ENCODE peak calls at places on chromosomes 4 and X, in seven cellular contexts. U is left ventricle myocardium inferior, Y is left lung, X is AG10803, Z is cardiac fibroblast, K is progenitor cell of endocrine pancreas, L is activated B cell treated with CpG ODN at 0.5 μM for 24 hours. D is an unnamed sample.

GRCh38 chr4:165324203-165324917 is 3.1 kb upstream of the MSMO1 start:
- DNase-seq in U (no peak), Y (no peak), X (no peak), Z (no peak), K (no peak), L (no peak), D (no peak)

GRCh38 chrX:9566150-9566621 is 101.3 kb downstream of the TBL1X start:
- DNase-seq in U (peak), Y (peak), X (peak), Z (peak), K (no peak), L (no peak), D (peak)

GRCh38 chrX:31209005-31209612 is 137.3 kb upstream of the FTHL17 start:
- DNase-seq in U (no peak), Y (no peak), X (no peak), Z (no peak), K (no peak), L (no peak), D (peak)

GRCh38 chr4:156959298-156959702 is 12.3 kb downstream of the PDGFC start:
- DNase-seq in U (no peak), Y (no peak), X (peak), Z (no peak), K (no peak), L (no peak), D (peak)

GRCh38 chr4:56130609-56131150 is 181.9 kb downstream of the CEP135 start:
- DNase-seq in U (no peak), Y (no peak), X (no peak), Z (peak), K (no peak), L (no peak), D (no peak)

GRCh38 chr4:182938213-182938645 is 21.0 kb upstream of the DCTD start:
- DNase-seq in U (peak), Y (peak), X (peak), Z (peak), K (peak), L (peak), D (peak)

GRCh38 chrX:118975831-118976598 is 1.6 kb downstream of the LONRF3 start:
- DNase-seq in U (peak), Y (peak), X (peak), Z (peak), K (no peak), L (peak), D (no peak)

GRCh38 chrX:111868726-111869638 is 7.0 kb upstream of the TRPC5OS start:
- DNase-seq in U (no peak), Y (no peak), X (no peak), Z (peak), K (no peak), L (no peak), D (no peak)

GRCh38 chrX:127459784-127460183 is 592.4 kb downstream of the ACTRT1 start:
- DNase-seq in U (no peak), Y (no peak), X (no peak), Z (no peak), K (no peak), L (no peak), D (no peak)

GRCh38 chr4:146158036-146158745 is 17.3 kb upstream of the LSM6 start:
- DNase-seq in U (no peak), Y (no peak), X (peak), Z (no peak), K (no peak), L (no peak), D (no peak)

GRCh38 chr4:8353158-8353495 is 83.6 kb downstream of the HTRA3 start:
- DNase-seq in U (no peak), Y (peak), X (no peak), Z (no peak), K (no peak), L (no peak), D (no peak)

GRCh38 chr4:118981839-118982381 is 93.3 kb downstream of the SYNPO2 start:
- DNase-seq in U (no peak), Y (peak), X (peak), Z (peak), K (peak), L (no peak), D (peak)

GRCh38 chr4:186017801-186018200 is 51.2 kb upstream of the TLR3 start:
- DNase-seq in U (no peak), Y (no peak), X (no peak), Z (no peak), K (no peak), L (no peak), D (no peak)

GRCh38 chrX:17081535-17081934 is 135.1 kb downstream of the REPS2 start:
- DNase-seq in U (no peak), Y (no peak), X (peak), Z (no peak), K (no peak), L (no peak), D (no peak)

GRCh38 chrX:17078031-17078730 is 131.7 kb downstream of the REPS2 start:
- DNase-seq in U (no peak), Y (no peak), X (peak), Z (no peak), K (no peak), L (no peak), D (peak)

GRCh38 chrX:17081969-17082368 is 135.5 kb downstream of the REPS2 start:
- DNase-seq in U (no peak), Y (no peak), X (peak), Z (no peak), K (no peak), L (no peak), D (no peak)

GRCh38 chrX:17086317-17086716 is 139.9 kb downstream of the REPS2 start:
- DNase-seq in U (no peak), Y (no peak), X (no peak), Z (no peak), K (no peak), L (no peak), D (no peak)

DNA sequence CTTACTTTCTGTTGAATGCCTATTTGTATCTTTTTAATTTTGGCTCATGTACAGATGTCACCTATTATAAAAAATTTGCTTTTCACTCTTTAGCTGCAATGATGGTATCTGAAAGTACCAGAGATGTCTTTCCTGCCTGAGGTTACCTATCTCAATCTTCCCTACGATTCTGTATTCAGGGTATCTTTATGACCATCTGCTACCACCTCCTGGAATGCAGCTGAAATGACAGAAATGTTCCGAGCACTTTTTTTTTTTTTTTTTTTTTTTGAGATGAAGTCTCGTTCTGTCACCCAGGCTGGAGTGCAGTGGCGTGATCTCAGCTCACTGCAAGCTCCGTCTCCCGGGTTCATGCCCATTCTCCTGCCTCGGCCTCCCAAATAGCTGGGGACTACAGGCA is 136.4 kb downstream of the REPS2 start:
- DNase-seq in U (no peak), Y (no peak), X (peak), Z (no peak), K (no peak), L (no peak), D (no peak)
- TF ChIP-seq CTCF in U (no peak), Y (no peak), X (peak), Z (no peak), K (peak), L (no peak), D (no peak)

GRCh38 chrX:25191403-25191802 is 175.6 kb upstream of the ARX start:
- DNase-seq in U (no peak), Y (no peak), X (no peak), Z (no peak), K (no peak), L (no peak), D (no peak)
- TF ChIP-seq CTCF in U (no peak), Y (no peak), X (no peak), Z (no peak), K (peak), L (no peak), D (no peak)

GRCh38 chrX:105701310-105702052 is 120.9 kb upstream of the NRK start:
- DNase-seq in U (no peak), Y (no peak), X (no peak), Z (peak), K (no peak), L (no peak), D (peak)
- TF ChIP-seq CTCF in U (peak), Y (peak), X (peak), Z (peak), K (peak), L (no peak), D (peak)

GRCh38 chr4:185015108-185015507 is 3.2 kb upstream of the HELT start:
- DNase-seq in U (no peak), Y (no peak), X (no peak), Z (no peak), K (no peak), L (no peak), D (no peak)

GRCh38 chr4:185016946-185017797 is 1.1 kb upstream of the HELT start:
- DNase-seq in U (no peak), Y (no peak), X (peak), Z (no peak), K (no peak), L (no peak), D (no peak)

GRCh38 chr4:185016101-185016940 is 2.0 kb upstream of the HELT start:
- DNase-seq in U (no peak), Y (no peak), X (no peak), Z (no peak), K (no peak), L (no peak), D (no peak)

GRCh38 chr4:185013715-185014114 is 4.6 kb upstream of the HELT start:
- DNase-seq in U (no peak), Y (no peak), X (no peak), Z (no peak), K (no peak), L (no peak), D (no peak)

GRCh38 chr4:185011408-185011807 is 6.9 kb upstream of the HELT start:
- DNase-seq in U (no peak), Y (no peak), X (no peak), Z (peak), K (peak), L (no peak), D (no peak)
- TF ChIP-seq CTCF in U (peak), Y (no peak), X (peak), Z (peak), K (peak), L (no peak), D (peak)

GRCh38 chr4:92064574-92064973 is 239.2 kb upstream of the GRID2 start:
- DNase-seq in U (no peak), Y (no peak), X (no peak), Z (no peak), K (no peak), L (no peak), D (no peak)

GRCh38 chr4:92059615-92060014 is 244.2 kb upstream of the GRID2 start:
- DNase-seq in U (no peak), Y (no peak), X (no peak), Z (no peak), K (no peak), L (no peak), D (no peak)

GRCh38 chr4:92060333-92060732 is 243.4 kb upstream of the GRID2 start:
- DNase-seq in U (no peak), Y (no peak), X (no peak), Z (no peak), K (no peak), L (no peak), D (no peak)
- TF ChIP-seq CTCF in U (no peak), Y (no peak), X (no peak), Z (no peak), K (no peak), L (no peak), D (no peak)

DNA sequence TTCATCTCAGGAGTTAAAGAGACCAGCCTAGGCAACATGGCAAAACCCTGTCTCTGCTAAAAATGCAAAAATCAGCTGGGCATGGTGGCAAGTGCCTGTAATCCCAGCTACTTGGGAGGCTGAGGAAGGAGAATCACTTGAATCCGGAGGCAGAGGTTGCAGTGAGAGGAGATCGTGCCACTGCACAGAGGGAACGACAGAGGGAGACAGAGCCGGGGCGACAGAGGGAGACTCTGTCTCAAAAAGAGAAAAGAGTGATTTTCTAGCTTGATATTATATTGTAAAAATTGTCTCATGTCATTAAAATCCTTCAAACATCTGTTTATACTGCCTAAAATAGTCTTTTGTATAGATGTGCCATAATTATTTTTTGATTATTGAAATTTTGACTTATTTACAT is 225.4 kb upstream of the AGA start:
- DNase-seq in U (no peak), Y (no peak), X (no peak), Z (no peak), K (no peak), L (no peak), D (no peak)
- TF ChIP-seq CTCF in U (peak), Y (no peak), X (no peak), Z (peak), K (peak), L (no peak), D (peak)

GRCh38 chr4:140151700-140152014 is 2.3 kb downstream of the MAML3 start:
- DNase-seq in U (peak), Y (peak), X (peak), Z (peak), K (peak), L (no peak), D (peak)

GRCh38 chr4:140149851-140150635 is 3.9 kb downstream of the MAML3 start:
- DNase-seq in U (peak), Y (peak), X (peak), Z (peak), K (peak), L (peak), D (peak)

GRCh38 chr4:140152015-140152703 is 1.8 kb downstream of the MAML3 start:
- DNase-seq in U (peak), Y (peak), X (peak), Z (no peak), K (no peak), L (peak), D (no peak)

GRCh38 chr4:140150886-140151699 is 2.9 kb downstream of the MAML3 start:
- DNase-seq in U (peak), Y (peak), X (peak), Z (peak), K (peak), L (peak), D (peak)

DNA sequence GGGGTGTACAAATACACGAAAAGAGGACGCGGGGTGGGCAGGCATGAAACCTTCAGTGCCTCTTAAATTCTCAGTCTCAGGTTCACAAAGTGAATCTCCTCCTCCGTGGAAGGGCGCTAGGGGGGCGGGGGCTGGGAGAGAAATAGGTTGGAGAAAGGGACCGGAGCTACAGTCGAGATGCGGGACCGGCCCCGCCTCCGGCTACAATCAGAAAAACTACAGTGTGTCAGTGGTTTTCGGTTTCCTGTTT is 3.4 kb downstream of the MAML3 start:
- DNase-seq in U (no peak), Y (no peak), X (no peak), Z (no peak), K (no peak), L (no peak), D (no peak)
- TF ChIP-seq CTCF in U (no peak), Y (no peak), X (no peak), Z (no peak), K (no peak), L (no peak), D (no peak)

GRCh38 chrX:154718607-154719006 is 32.3 kb downstream of the GAB3 start:
- DNase-seq in U (no peak), Y (no peak), X (no peak), Z (no peak), K (no peak), L (no peak), D (no peak)

GRCh38 chrX:154719132-154719675 is 31.7 kb downstream of the GAB3 start:
- DNase-seq in U (no peak), Y (no peak), X (peak), Z (peak), K (no peak), L (no peak), D (peak)

GRCh38 chrX:154720067-154720466 is 30.8 kb downstream of the GAB3 start:
- DNase-seq in U (no peak), Y (no peak), X (no peak), Z (no peak), K (no peak), L (no peak), D (no peak)

GRCh38 chrX:154715825-154716224 is 35.1 kb downstream of the GAB3 start:
- DNase-seq in U (no peak), Y (no peak), X (no peak), Z (no peak), K (no peak), L (no peak), D (no peak)

DNA sequence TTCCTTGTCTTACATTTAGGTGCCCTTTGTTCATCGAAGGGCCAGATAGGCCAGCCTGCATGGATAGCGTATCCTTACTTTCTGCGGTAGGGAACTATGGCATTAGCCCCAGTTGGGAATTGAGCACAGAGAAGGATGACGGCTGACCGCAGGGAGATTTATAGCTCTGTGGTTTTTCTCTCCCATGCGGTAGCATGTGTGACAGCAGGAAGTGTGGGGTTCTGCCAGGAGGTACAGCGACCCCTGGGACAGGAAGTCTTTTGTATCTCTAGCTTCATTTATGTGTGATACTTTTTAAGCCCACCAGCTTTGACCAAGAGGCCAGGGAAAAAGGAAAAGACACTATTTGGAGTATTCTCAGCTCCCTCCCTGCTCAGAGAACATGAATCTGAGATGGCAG is 33.1 kb downstream of the GAB3 start:
- DNase-seq in U (no peak), Y (no peak), X (peak), Z (peak), K (no peak), L (no peak), D (no peak)
- TF ChIP-seq CTCF in U (no peak), Y (no peak), X (peak), Z (no peak), K (no peak), L (no peak), D (peak)

GRCh38 chr4:72701987-72702819 is 133.2 kb upstream of the ADAMTS3 start:
- DNase-seq in U (no peak), Y (no peak), X (peak), Z (peak), K (no peak), L (no peak), D (peak)
- TF ChIP-seq CTCF in U (peak), Y (peak), X (peak), Z (peak), K (peak), L (no peak), D (peak)

D was measured in HFFc6.